ENCODE peak calls at places on chromosomes 12 and 14, in eight cellular contexts. T, S, N, C, B, Z, J and K are unnamed samples.

GRCh38 chr12:42779186-42779859 is 189.8 kb upstream of the PRICKLE1 start:
- DNase-seq in C (no peak), J (no peak), Z (no peak), T (no peak), N (no peak), B (no peak), S (no peak), K (no peak)

GRCh38 chr14:67485501-67486095 is 2.9 kb downstream of the TMEM229B start:
- DNase-seq in J (peak), Z (no peak), C (no peak), T (no peak), B (peak), N (no peak), S (no peak), K (no peak)

GRCh38 chr12:117114784-117115183 is 15.6 kb upstream of the TESC start:
- DNase-seq in T (no peak), N (no peak), J (no peak), C (no peak), Z (no peak), S (no peak), B (no peak), K (no peak)

GRCh38 chr12:98559666-98560065 is 33.8 kb upstream of the SLC25A3 start:
- DNase-seq in B (no peak), J (no peak), N (no peak), C (peak), T (no peak), S (no peak), Z (no peak), K (no peak)

GRCh38 chr12:108063192-108063591 is 65.9 kb upstream of the WSCD2 start:
- DNase-seq in Z (no peak), B (peak), N (no peak), S (no peak), J (no peak), T (no peak), C (no peak), K (peak)

GRCh38 chr14:74251546-74252030 is 12.3 kb downstream of the VSX2 start:
- DNase-seq in B (peak), C (peak), Z (peak), T (peak), J (peak), S (peak), N (peak), K (peak)

GRCh38 chr14:52266179-52266578 is 1.3 kb upstream of the PTGDR start:
- DNase-seq in T (peak), J (no peak), B (peak), N (no peak), C (no peak), Z (no peak), S (no peak), K (no peak)

GRCh38 chr14:64971890-64972785 is at the start of gene RAB15:
- DNase-seq in J (no peak), C (no peak), N (no peak), S (no peak), B (peak), Z (peak), T (no peak), K (peak)

GRCh38 chr12:108565976-108566375 is 3.6 kb downstream of the ISCU start:
- DNase-seq in T (peak), Z (peak), B (peak), N (no peak), C (no peak), S (peak), J (peak), K (peak)

GRCh38 chr14:93984070-93984469 is 7.7 kb upstream of the ASB2 start:
- DNase-seq in C (no peak), S (no peak), N (peak), B (peak), Z (no peak), T (no peak), J (no peak), K (no peak)

GRCh38 chr12:50218386-50218785 is 51.2 kb upstream of the CERS5 start:
- DNase-seq in C (no peak), J (no peak), B (no peak), T (no peak), S (no peak), N (no peak), Z (no peak), K (no peak)

GRCh38 chr14:56299306-56299984 is 181.2 kb downstream of the PELI2 start:
- DNase-seq in Z (no peak), T (no peak), J (no peak), C (no peak), B (peak), N (no peak), S (no peak), K (no peak)

GRCh38 chr14:79627058-79627457 is 584.2 kb downstream of the DIO2 start:
- DNase-seq in J (no peak), T (no peak), Z (no peak), C (no peak), B (no peak), S (no peak), N (no peak), K (no peak)

GRCh38 chr14:58107947-58108552 is 44.0 kb downstream of the ARMH4 start:
- DNase-seq in B (peak), C (peak), T (peak), S (no peak), J (peak), N (peak), Z (peak), K (peak)

GRCh38 chr12:132524405-132524804 is 34.5 kb downstream of the FBRSL1 start:
- DNase-seq in S (no peak), N (no peak), J (no peak), T (no peak), B (peak), Z (no peak), C (peak), K (no peak)

GRCh38 chr12:87150969-87151662 is 878.1 kb downstream of the C12orf50 start:
- DNase-seq in C (no peak), B (no peak), N (no peak), T (no peak), J (no peak), S (no peak), Z (no peak), K (no peak)

GRCh38 chr14:61434315-61434714 is 112.9 kb downstream of the PRKCH start:
- DNase-seq in C (no peak), T (no peak), J (no peak), S (no peak), B (no peak), Z (no peak), N (no peak), K (no peak)

GRCh38 chr14:37865719-37866549 is 270.5 kb downstream of the TTC6 start:
- DNase-seq in C (no peak), Z (no peak), N (no peak), S (no peak), T (no peak), B (no peak), J (no peak), K (no peak)

GRCh38 chr12:96986883-96987523 is 79.9 kb downstream of the NEDD1 start:
- DNase-seq in Z (no peak), B (peak), T (no peak), N (no peak), S (no peak), J (peak), C (no peak), K (peak)

GRCh38 chr14:99688629-99689028 is 4.5 kb downstream of the CYP46A1 start:
- DNase-seq in B (no peak), N (no peak), Z (no peak), S (no peak), T (no peak), C (no peak), J (no peak), K (no peak)

GRCh38 chr14:99745307-99745951 is 47.8 kb upstream of the EML1 start:
- DNase-seq in T (no peak), Z (no peak), S (no peak), B (peak), C (no peak), J (no peak), N (peak), K (no peak)

GRCh38 chr12:1815814-1816729 is 4.3 kb upstream of the LRTM2 start:
- DNase-seq in S (no peak), J (no peak), C (no peak), T (no peak), Z (no peak), B (no peak), N (no peak), K (no peak)

GRCh38 chr14:79878785-79879184 is 332.5 kb downstream of the DIO2 start:
- DNase-seq in C (no peak), S (no peak), N (no peak), T (no peak), Z (no peak), B (no peak), J (no peak), K (no peak)

GRCh38 chr12:14911131-14911530 is 25.5 kb upstream of the MGP start:
- DNase-seq in B (no peak), J (no peak), S (no peak), C (no peak), T (no peak), Z (peak), N (no peak), K (no peak)

GRCh38 chr12:113980537-113981337 is 14.6 kb upstream of the RBM19 start:
- DNase-seq in Z (peak), C (peak), J (peak), S (no peak), T (peak), B (peak), N (peak), K (peak)

GRCh38 chr12:98355322-98355721 is 160.1 kb upstream of the TMPO start:
- DNase-seq in B (peak), J (no peak), Z (no peak), C (no peak), T (no peak), N (no peak), S (no peak), K (no peak)

GRCh38 chr12:26833692-26834168 is 736 bp upstream of the ITPR2 start:
- DNase-seq in T (peak), Z (peak), C (no peak), N (no peak), J (peak), B (peak), S (no peak), K (peak)

GRCh38 chr12:3199551-3200031 is 122.4 kb downstream of the TSPAN9 start:
- DNase-seq in N (no peak), B (peak), S (no peak), C (peak), T (no peak), J (peak), Z (no peak), K (peak)

GRCh38 chr12:52813203-52813819 is 605 bp downstream of the KRT4 start:
- DNase-seq in J (no peak), N (no peak), T (no peak), B (no peak), C (no peak), Z (no peak), S (no peak), K (no peak)

GRCh38 chr14:61661471-61661988 is 33.8 kb upstream of the HIF1A start:
- DNase-seq in S (no peak), B (peak), J (no peak), C (no peak), Z (no peak), T (no peak), N (no peak), K (no peak)

GRCh38 chr14:45785240-45785639 is 532.2 kb upstream of the MIS18BP1 start:
- DNase-seq in J (no peak), C (no peak), Z (peak), T (no peak), N (no peak), B (no peak), S (no peak), K (no peak)